ENCODE peak calls at places on chromosomes 16 and 17, in five cellular contexts. M is K562, I is A549, Y is HepG2, P is GM12878. V is an unnamed sample.

GRCh38 chr16:12017583-12017982 is 41.0 kb downstream of the SNX29 start:
- DNase-seq in P (no peak), M (no peak), Y (no peak), I (no peak), V (no peak)

GRCh38 chr17:17511971-17512858 is 16.0 kb upstream of the RASD1 start:
- DNase-seq in I (peak), P (no peak), M (peak), Y (no peak), V (no peak)

GRCh38 chr16:70589998-70590471 is 56.3 kb upstream of the IL34 start:
- DNase-seq in Y (no peak), M (no peak), I (peak), P (no peak), V (no peak)

GRCh38 chr16:30063893-30064745 is 1.4 kb upstream of the ALDOA start:
- DNase-seq in P (peak), I (peak), Y (peak), M (peak), V (peak)

GRCh38 chr17:29591737-29592624 is 951 bp upstream of the ANKRD13B start:
- DNase-seq in P (no peak), I (peak), M (peak), Y (peak), V (peak)

GRCh38 chr17:63274156-63274555 is 171.9 kb downstream of the CYB561 start:
- DNase-seq in M (no peak), P (no peak), Y (no peak), I (no peak), V (no peak)

GRCh38 chr16:1333149-1333812 is at the start of gene BAIAP3:
- DNase-seq in Y (no peak), M (peak), I (peak), P (no peak), V (peak)

GRCh38 chr16:30778549-30779244 is 8.3 kb downstream of the ZNF629 start:
- DNase-seq in P (no peak), M (peak), I (no peak), Y (no peak), V (peak)

GRCh38 chr17:9968881-9969280 is 63.8 kb upstream of the RCVRN start:
- DNase-seq in I (no peak), P (no peak), Y (no peak), M (no peak), V (no peak)

GRCh38 chr16:81729451-81729850 is 49.6 kb upstream of the PLCG2 start:
- DNase-seq in M (no peak), I (no peak), Y (peak), P (no peak), V (peak)

GRCh38 chr16:89690392-89690901 is 4.0 kb downstream of the CDK10 start:
- DNase-seq in M (no peak), P (no peak), I (no peak), Y (no peak), V (no peak)

GRCh38 chr16:77723108-77723514 is 797 bp downstream of the NUDT7 start:
- DNase-seq in I (no peak), Y (no peak), M (peak), P (no peak), V (no peak)

GRCh38 chr16:15509593-15510520 is 75.5 kb downstream of the BMERB1 start:
- DNase-seq in P (no peak), Y (no peak), M (no peak), I (no peak), V (no peak)

GRCh38 chr17:40071720-40072480 is 9.1 kb downstream of the THRA start:
- DNase-seq in M (no peak), P (no peak), I (no peak), Y (peak), V (no peak)

GRCh38 chr16:75044800-75045361 is 46.1 kb downstream of the ZNRF1 start:
- DNase-seq in M (no peak), Y (no peak), P (no peak), I (no peak), V (no peak)

GRCh38 chr17:10803350-10803749 is 549 bp downstream of the TMEM238L start:
- DNase-seq in Y (no peak), M (no peak), P (no peak), I (no peak), V (no peak)

GRCh38 chr17:41211845-41212466 is 14.5 kb upstream of the KRTAP9-2 start:
- DNase-seq in P (no peak), I (peak), Y (no peak), M (no peak), V (no peak)

GRCh38 chr17:61947367-61948078 is 19.7 kb upstream of the INTS2 start:
- DNase-seq in P (no peak), M (no peak), Y (no peak), I (no peak), V (no peak)

GRCh38 chr17:43840814-43841213 is 6.2 kb upstream of the CD300LG start:
- DNase-seq in I (peak), Y (peak), M (no peak), P (no peak), V (no peak)

GRCh38 chr17:21475555-21475954 is 99.4 kb downstream of the KCNJ12 start:
- DNase-seq in I (no peak), Y (no peak), M (no peak), P (no peak), V (no peak)

GRCh38 chr16:68257251-68257905 is 6.9 kb upstream of the SLC7A6 start:
- DNase-seq in I (no peak), Y (no peak), M (no peak), P (no peak), V (no peak)

GRCh38 chr16:970766-971581 is at the start of gene LMF1:
- DNase-seq in M (peak), I (peak), Y (peak), P (peak), V (peak)

GRCh38 chr16:27721548-27722265 is 171.8 kb downstream of the KATNIP start:
- DNase-seq in I (no peak), M (no peak), P (no peak), Y (peak), V (no peak)

GRCh38 chr17:6914711-6915110 is 81.1 kb upstream of the ALOX12 start:
- DNase-seq in M (peak), I (no peak), Y (no peak), P (no peak), V (no peak)

GRCh38 chr17:39754958-39755549 is 17.3 kb downstream of the GRB7 start:
- DNase-seq in Y (no peak), M (no peak), P (no peak), I (no peak), V (peak)

GRCh38 chr16:86898386-86898785 is 320.0 kb downstream of the FOXL1 start:
- DNase-seq in I (no peak), M (no peak), Y (no peak), P (no peak), V (no peak)

GRCh38 chr16:52906271-52906670 is 146.4 kb downstream of the CHD9NB start:
- DNase-seq in Y (no peak), P (no peak), M (no peak), I (no peak), V (no peak)

GRCh38 chr17:7403043-7403901 is 625 bp downstream of the TMEM256 start:
- DNase-seq in M (peak), I (peak), Y (peak), P (no peak), V (peak)

GRCh38 chr17:80308672-80309517 is 48.2 kb downstream of the RNF213 start:
- DNase-seq in I (no peak), P (no peak), Y (no peak), M (no peak), V (no peak)

GRCh38 chr16:88734361-88734728 is 28.0 kb downstream of the CTU2 start:
- DNase-seq in M (no peak), P (no peak), Y (no peak), I (no peak), V (no peak)

GRCh38 chr16:28264656-28265055 is 27.7 kb upstream of the SBK1 start:
- DNase-seq in Y (no peak), I (no peak), P (no peak), M (peak), V (no peak)

GRCh38 chr16:53713403-53714013 is 9.6 kb downstream of the FTO start:
- DNase-seq in M (no peak), P (no peak), Y (no peak), I (no peak), V (no peak)

GRCh38 chr17:4946312-4946976 is 1.9 kb downstream of the PFN1 start:
- DNase-seq in M (no peak), P (no peak), I (no peak), Y (no peak), V (no peak)

GRCh38 chr16:81456523-81457325 is 12.1 kb downstream of the CMIP start:
- DNase-seq in I (no peak), Y (peak), M (no peak), P (no peak), V (no peak)

GRCh38 chr17:35892091-35892637 is 12.0 kb upstream of the CCL5 start:
- DNase-seq in Y (no peak), P (no peak), M (no peak), I (no peak), V (no peak)

GRCh38 chr17:4802228-4802627 is at the start of gene C17orf114:
- DNase-seq in M (no peak), Y (no peak), I (no peak), P (no peak), V (no peak)

GRCh38 chr16:10080031-10080772 is 102.0 kb downstream of the GRIN2A start:
- DNase-seq in Y (no peak), I (no peak), M (no peak), P (no peak), V (no peak)

GRCh38 chr16:3459401-3460090 is 16.1 kb downstream of the NAA60 start:
- DNase-seq in I (no peak), Y (no peak), M (peak), P (no peak), V (no peak)

GRCh38 chr16:47927330-47927729 is 228.5 kb downstream of the ABCC12 start:
- DNase-seq in P (no peak), M (no peak), Y (no peak), I (no peak), V (no peak)

GRCh38 chr17:50508573-50509460 is 578 bp downstream of the MYCBPAP start:
- DNase-seq in P (no peak), M (no peak), Y (no peak), I (no peak), V (no peak)
- TF ChIP-seq ESRRA in P (no peak), M (no peak), Y (no peak), I (no peak), V (no peak)

GRCh38 chr17:73546770-73547345 is 97.4 kb downstream of the SDK2 start:
- DNase-seq in P (no peak), Y (peak), M (peak), I (peak), V (peak)
- TF ChIP-seq ESRRA in P (no peak), Y (no peak), M (no peak), I (no peak), V (no peak)

GRCh38 chr17:76337413-76337777 is 16.3 kb downstream of the PRPSAP1 start:
- DNase-seq in M (no peak), I (no peak), Y (no peak), P (no peak), V (no peak)
- TF ChIP-seq ESRRA in M (no peak), I (no peak), Y (no peak), P (no peak), V (no peak)

GRCh38 chr17:46020023-46020735 is 21.1 kb downstream of the STH start:
- DNase-seq in Y (no peak), M (no peak), I (no peak), P (peak), V (no peak)
- TF ChIP-seq ESRRA in Y (no peak), M (no peak), I (no peak), P (no peak), V (no peak)

GRCh38 chr16:65908568-65908967 is 457.9 kb upstream of the CDH5 start:
- DNase-seq in P (no peak), M (peak), Y (no peak), I (no peak), V (peak)
- TF ChIP-seq ESRRA in P (no peak), M (no peak), Y (no peak), I (no peak), V (no peak)

GRCh38 chr17:81386646-81387234 is 8.5 kb upstream of the BAHCC1 start:
- DNase-seq in P (no peak), Y (peak), I (no peak), M (peak), V (no peak)
- TF ChIP-seq ESRRA in P (no peak), Y (no peak), I (no peak), M (no peak), V (no peak)

DNA sequence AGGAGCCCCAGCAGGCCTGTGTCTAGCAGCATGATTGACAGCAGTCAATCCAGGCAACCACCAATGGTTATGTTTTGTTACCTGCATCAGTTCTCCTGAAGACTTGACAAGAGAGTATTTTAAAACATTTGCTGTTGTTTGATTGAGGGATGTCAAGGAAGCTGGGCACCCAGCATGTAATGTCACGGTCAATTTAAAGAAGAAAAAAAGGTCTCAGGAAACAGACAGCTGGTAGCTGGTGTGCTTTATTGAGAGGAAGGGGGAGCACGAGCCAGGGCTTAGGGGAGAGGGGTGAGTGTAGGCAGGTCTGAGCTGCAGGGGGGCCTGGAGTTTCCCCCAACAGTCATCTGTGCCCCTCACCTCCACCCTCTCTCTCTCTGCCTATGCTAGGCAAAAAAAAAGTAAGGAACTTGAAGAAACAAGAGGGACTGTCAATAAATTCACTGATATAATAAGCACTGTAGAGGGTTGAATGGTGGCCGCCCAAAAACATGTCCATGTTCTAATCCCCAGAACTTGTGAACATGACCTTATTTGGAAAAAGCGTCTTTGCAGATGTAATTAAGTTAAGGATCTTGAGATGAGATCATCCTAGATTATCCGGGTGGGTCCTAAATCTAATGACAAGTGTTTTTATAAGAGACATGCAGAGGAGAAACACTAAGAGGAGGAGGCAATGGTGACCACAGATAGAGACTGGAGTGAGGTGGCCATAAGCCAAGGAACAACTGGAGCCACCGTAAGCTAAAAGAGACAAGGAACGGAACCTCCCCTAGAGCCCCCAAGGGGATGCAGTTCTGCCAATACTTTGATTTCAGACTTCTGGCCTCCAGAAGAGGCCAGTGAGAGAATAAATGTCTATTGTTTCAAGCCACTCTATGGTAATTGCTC is 14.5 kb downstream of the TSPOAP1 start:
- DNase-seq in Y (no peak), I (no peak), P (no peak), M (no peak), V (no peak)
- TF ChIP-seq ESRRA in Y (no peak), I (no peak), P (no peak), M (no peak), V (no peak)